ENCODE peak calls at places on chromosomes 12 and 14, in nine cellular contexts. F, I, Q, V, L, S, R, D and N are unnamed samples.

GRCh38 chr14:31955941-31956579 is 121.0 kb upstream of the ARHGAP5 start:
- DNase-seq in I (peak; percentile 47), R (no peak), L (no peak), D (no peak), F (no peak), V (no peak), S (no peak), Q (no peak), N (no peak)

GRCh38 chr14:89058707-89059106 is 234.3 kb downstream of the TTC8 start:
- DNase-seq in V (no peak), F (no peak), I (no peak), R (no peak), D (no peak), S (no peak), Q (no peak), L (no peak), N (no peak)

GRCh38 chr12:47509398-47509851 is 196.4 kb downstream of the RPAP3 start:
- DNase-seq in L (peak; percentile 87), V (peak; percentile 63), D (no peak), I (no peak), R (no peak), S (no peak), F (no peak), Q (no peak), N (no peak)

GRCh38 chr12:55974308-55974724 is 438 bp downstream of the RAB5B start:
- DNase-seq in R (peak; percentile 27), V (peak; percentile 68), D (no peak), F (peak; percentile 5), L (no peak), Q (peak; percentile 54), S (no peak), I (no peak), N (no peak)

GRCh38 chr14:85702937-85703336 is 173.0 kb downstream of the FLRT2 start:
- DNase-seq in V (peak; percentile 49), D (no peak), R (no peak), S (no peak), F (no peak), I (no peak), L (peak; percentile 5), Q (no peak), N (no peak)

GRCh38 chr14:103283916-103284315 is 50.1 kb upstream of the EIF5 start:
- DNase-seq in D (no peak), S (no peak), F (no peak), Q (no peak), I (no peak), L (no peak), V (no peak), R (no peak), N (no peak)

GRCh38 chr14:77483851-77484250 is 14.8 kb downstream of the ISM2 start:
- DNase-seq in R (no peak), I (no peak), F (no peak), D (no peak), V (no peak), L (no peak), Q (no peak), S (no peak), N (no peak)

GRCh38 chr12:6229823-6230222 is 29.6 kb downstream of the CD9 start:
- DNase-seq in F (no peak), L (peak; percentile 86), Q (no peak), R (no peak), I (no peak), V (peak; percentile 85), D (no peak), S (no peak), N (no peak)

GRCh38 chr12:8827551-8828347 is 5.3 kb downstream of the A2ML1 start:
- DNase-seq in R (no peak), V (no peak), F (no peak), S (no peak), I (no peak), Q (no peak), D (no peak), L (no peak), N (no peak)

GRCh38 chr12:14948672-14949071 is 10.3 kb upstream of the ERP27 start:
- DNase-seq in D (peak; percentile 84), V (peak; percentile 76), R (peak; percentile 47), S (no peak), F (peak; percentile 81), L (peak; percentile 36), I (peak; percentile 83), Q (no peak), N (peak; percentile 79)

GRCh38 chr12:100801335-100801734 is 6.8 kb downstream of the ANO4 start:
- DNase-seq in L (no peak), R (no peak), V (no peak), S (no peak), I (no peak), F (no peak), Q (no peak), D (no peak), N (no peak)

GRCh38 chr12:82326905-82327503 is 31.2 kb downstream of the CCDC59 start:
- DNase-seq in F (no peak), R (no peak), D (no peak), L (peak; percentile 1), S (no peak), Q (no peak), I (peak; percentile 13), V (peak; percentile 22), N (no peak)

GRCh38 chr12:39372929-39373328 is 70.0 kb downstream of the KIF21A start:
- DNase-seq in D (no peak), I (peak; percentile 20), F (no peak), S (no peak), Q (no peak), V (no peak), L (no peak), R (no peak), N (no peak)

GRCh38 chr12:123288751-123289346 is 17.2 kb upstream of the CDK2AP1 start:
- DNase-seq in S (no peak), R (no peak), Q (no peak), V (no peak), I (no peak), L (no peak), F (no peak), D (no peak), N (no peak)

GRCh38 chr14:99202516-99202915 is 69.5 kb downstream of the BCL11B start:
- DNase-seq in S (no peak), R (no peak), D (no peak), V (no peak), F (no peak), I (no peak), Q (no peak), L (no peak), N (no peak)

GRCh38 chr12:14802961-14803829 is at the start of the genes C12orf60 and WBP11:
- DNase-seq in R (peak; percentile 85), I (peak; percentile 96), S (peak; percentile 84), F (peak; percentile 92), L (peak; percentile 99), V (peak; percentile 95), Q (peak; percentile 87), D (peak; percentile 96), N (peak; percentile 94)

GRCh38 chr14:99755629-99756603 is 37.3 kb upstream of the EML1 start:
- DNase-seq in I (peak; percentile 82), Q (no peak), F (no peak), V (peak; percentile 94), L (peak; percentile 94), R (no peak), S (peak; percentile 85), D (no peak), N (no peak)

GRCh38 chr14:24986206-24986893 is 63.6 kb downstream of the STXBP6 start:
- DNase-seq in L (no peak), F (no peak), S (peak; percentile 23), V (no peak), D (no peak), Q (no peak), R (no peak), I (no peak), N (no peak)

GRCh38 chr12:104889735-104890134 is 68.4 kb downstream of the SLC41A2 start:
- DNase-seq in R (no peak), I (no peak), S (no peak), Q (no peak), D (no peak), F (no peak), L (no peak), V (no peak), N (no peak)

GRCh38 chr14:78673845-78674244 is 503.7 kb downstream of the NRXN3 start:
- DNase-seq in F (no peak), D (no peak), I (no peak), R (no peak), S (no peak), L (no peak), Q (no peak), V (no peak), N (no peak)

GRCh38 chr12:3000548-3001275 is 41.5 kb downstream of the TEAD4 start:
- DNase-seq in D (no peak), I (no peak), V (no peak), L (no peak), F (no peak), S (no peak), R (no peak), Q (no peak), N (no peak)

GRCh38 chr14:20516921-20517320 is 11.6 kb downstream of the RNASE10 start:
- DNase-seq in D (no peak), V (peak; percentile 29), S (no peak), I (no peak), Q (no peak), R (no peak), F (no peak), L (no peak), N (no peak)

GRCh38 chr14:65804752-65805473 is 392.4 kb downstream of the FUT8 start:
- DNase-seq in Q (no peak), L (no peak), R (no peak), I (no peak), S (no peak), F (no peak), V (no peak), D (no peak), N (no peak)

GRCh38 chr12:93090768-93091172 is 161.7 kb upstream of the EEA1 start:
- DNase-seq in F (no peak), S (no peak), V (peak; percentile 28), I (peak; percentile 61), Q (no peak), R (no peak), D (no peak), L (no peak), N (no peak)

GRCh38 chr12:29146201-29146600 is 2.9 kb upstream of the FAR2 start:
- DNase-seq in Q (no peak), L (no peak), R (no peak), V (no peak), D (no peak), S (no peak), F (no peak), I (no peak), N (no peak)

GRCh38 chr12:101945361-101946232 is 68.2 kb downstream of the DRAM1 start:
- DNase-seq in S (no peak), I (no peak), L (peak; percentile 30), D (no peak), V (peak; percentile 43), F (no peak), R (no peak), Q (no peak), N (no peak)

GRCh38 chr14:24665440-24665991 is 31.5 kb upstream of the GZMB start:
- DNase-seq in D (no peak), L (no peak), F (no peak), Q (no peak), R (no peak), I (no peak), S (no peak), V (no peak), N (peak; percentile 35)

GRCh38 chr12:47194501-47194900 is 114.7 kb upstream of the AMIGO2 start:
- DNase-seq in L (no peak), F (no peak), I (no peak), S (no peak), R (no peak), D (no peak), V (no peak), Q (no peak), N (no peak)

GRCh38 chr14:50003213-50004021 is 110.5 kb downstream of the ARF6 start:
- DNase-seq in R (peak; percentile 66), F (peak; percentile 77), V (peak; percentile 87), D (peak; percentile 91), L (no peak), Q (peak; percentile 42), I (peak; percentile 60), S (peak; percentile 85), N (peak; percentile 88)

GRCh38 chr14:59707778-59708635 is 131.4 kb upstream of the CCDC175 start:
- DNase-seq in I (no peak), D (no peak), V (no peak), L (no peak), R (no peak), Q (no peak), S (no peak), F (no peak), N (no peak)

GRCh38 chr14:59028476-59029202 is 159.8 kb upstream of the DAAM1 start:
- DNase-seq in L (peak; percentile 93), V (peak; percentile 89), D (no peak), Q (peak; percentile 61), F (no peak), S (peak; percentile 41), I (peak; percentile 90), R (no peak), N (no peak)